ENCODE peak calls at places on chromosomes 5 and 9, in eight cellular contexts. One of them, this sample, is unnamed.

GRCh38 chr9:68780735-68781134 is 75.7 kb downstream of the PIP5K1B start:
- DNase-seq in Peyer's patch: no peak
- DNase-seq in tibial nerve: no peak
- DNase-seq in fibroblast of lung: peak
- DNase-seq in upper lobe of right lung: no peak
- DNase-seq in pancreas: no peak
- DNase-seq in cardiac muscle cell: no peak
- DNase-seq in choroid plexus epithelial cell: peak
- DNase-seq in this sample: no peak

GRCh38 chr5:50744761-50745160 is 78.3 kb downstream of the PARP8 start:
- DNase-seq in pancreas: no peak
- DNase-seq in choroid plexus epithelial cell: peak
- DNase-seq in fibroblast of lung: peak
- DNase-seq in tibial nerve: no peak
- DNase-seq in Peyer's patch: no peak
- DNase-seq in cardiac muscle cell: peak
- DNase-seq in upper lobe of right lung: no peak
- DNase-seq in this sample: no peak

GRCh38 chr5:128538249-128539037 is 398 bp upstream of the FBN2 start:
- DNase-seq in tibial nerve: peak
- DNase-seq in Peyer's patch: peak
- DNase-seq in choroid plexus epithelial cell: peak
- DNase-seq in fibroblast of lung: peak
- DNase-seq in upper lobe of right lung: peak
- DNase-seq in cardiac muscle cell: peak
- DNase-seq in pancreas: peak
- DNase-seq in this sample: no peak

GRCh38 chr9:83247732-83248131 is 184.8 kb upstream of the RASEF start:
- DNase-seq in fibroblast of lung: no peak
- DNase-seq in upper lobe of right lung: no peak
- DNase-seq in Peyer's patch: no peak
- DNase-seq in tibial nerve: no peak
- DNase-seq in pancreas: no peak
- DNase-seq in choroid plexus epithelial cell: no peak
- DNase-seq in cardiac muscle cell: no peak
- DNase-seq in this sample: no peak

GRCh38 chr5:32507738-32508434 is 63.3 kb upstream of the ZFR start:
- DNase-seq in choroid plexus epithelial cell: peak
- DNase-seq in Peyer's patch: no peak
- DNase-seq in upper lobe of right lung: no peak
- DNase-seq in cardiac muscle cell: peak
- DNase-seq in pancreas: no peak
- DNase-seq in fibroblast of lung: peak
- DNase-seq in tibial nerve: peak
- DNase-seq in this sample: peak

GRCh38 chr9:74379718-74380117 is 117.4 kb upstream of the RORB start:
- DNase-seq in upper lobe of right lung: no peak
- DNase-seq in choroid plexus epithelial cell: peak
- DNase-seq in cardiac muscle cell: peak
- DNase-seq in fibroblast of lung: no peak
- DNase-seq in tibial nerve: no peak
- DNase-seq in Peyer's patch: no peak
- DNase-seq in pancreas: peak
- DNase-seq in this sample: peak

GRCh38 chr5:168579987-168580508 is 880 bp upstream of the PANK3 start:
- DNase-seq in choroid plexus epithelial cell: no peak
- DNase-seq in pancreas: no peak
- DNase-seq in upper lobe of right lung: no peak
- DNase-seq in cardiac muscle cell: no peak
- DNase-seq in fibroblast of lung: no peak
- DNase-seq in Peyer's patch: no peak
- DNase-seq in tibial nerve: no peak
- DNase-seq in this sample: no peak

GRCh38 chr5:135058326-135058725 is 24.3 kb upstream of the PITX1 start:
- DNase-seq in tibial nerve: no peak
- DNase-seq in upper lobe of right lung: no peak
- DNase-seq in pancreas: no peak
- DNase-seq in choroid plexus epithelial cell: no peak
- DNase-seq in fibroblast of lung: no peak
- DNase-seq in cardiac muscle cell: no peak
- DNase-seq in Peyer's patch: no peak
- DNase-seq in this sample: no peak

GRCh38 chr5:390571-391491 is 52.1 kb upstream of the EXOC3 start:
- DNase-seq in Peyer's patch: peak
- DNase-seq in upper lobe of right lung: peak
- DNase-seq in tibial nerve: no peak
- DNase-seq in cardiac muscle cell: no peak
- DNase-seq in choroid plexus epithelial cell: no peak
- DNase-seq in fibroblast of lung: no peak
- DNase-seq in pancreas: no peak
- DNase-seq in this sample: no peak

GRCh38 chr9:69584746-69585145 is 87.4 kb downstream of the APBA1 start:
- DNase-seq in upper lobe of right lung: no peak
- DNase-seq in tibial nerve: no peak
- DNase-seq in Peyer's patch: no peak
- DNase-seq in cardiac muscle cell: peak
- DNase-seq in fibroblast of lung: no peak
- DNase-seq in choroid plexus epithelial cell: no peak
- DNase-seq in pancreas: no peak
- DNase-seq in this sample: no peak

GRCh38 chr5:32231929-32232328 is 57.8 kb upstream of the GOLPH3 start:
- DNase-seq in fibroblast of lung: no peak
- DNase-seq in tibial nerve: no peak
- DNase-seq in pancreas: no peak
- DNase-seq in choroid plexus epithelial cell: no peak
- DNase-seq in cardiac muscle cell: no peak
- DNase-seq in upper lobe of right lung: no peak
- DNase-seq in Peyer's patch: no peak
- DNase-seq in this sample: no peak

GRCh38 chr5:2748841-2749513 is 2.5 kb downstream of the IRX2 start:
- DNase-seq in choroid plexus epithelial cell: no peak
- DNase-seq in Peyer's patch: no peak
- DNase-seq in upper lobe of right lung: no peak
- DNase-seq in tibial nerve: no peak
- DNase-seq in cardiac muscle cell: no peak
- DNase-seq in fibroblast of lung: no peak
- DNase-seq in pancreas: no peak
- DNase-seq in this sample: no peak

GRCh38 chr5:83472508-83473343 is 1.2 kb downstream of the VCAN start:
- DNase-seq in tibial nerve: peak
- DNase-seq in upper lobe of right lung: peak
- DNase-seq in choroid plexus epithelial cell: no peak
- DNase-seq in Peyer's patch: peak
- DNase-seq in fibroblast of lung: peak
- DNase-seq in cardiac muscle cell: peak
- DNase-seq in pancreas: peak
- DNase-seq in this sample: no peak

GRCh38 chr5:154287136-154287535 is 96.6 kb downstream of the GALNT10 start:
- DNase-seq in fibroblast of lung: peak
- DNase-seq in pancreas: no peak
- DNase-seq in tibial nerve: no peak
- DNase-seq in Peyer's patch: no peak
- DNase-seq in cardiac muscle cell: peak
- DNase-seq in choroid plexus epithelial cell: peak
- DNase-seq in upper lobe of right lung: peak
- DNase-seq in this sample: no peak

GRCh38 chr9:94729199-94729598 is 2.7 kb downstream of the AOPEP start:
- DNase-seq in Peyer's patch: no peak
- DNase-seq in tibial nerve: no peak
- DNase-seq in pancreas: no peak
- DNase-seq in cardiac muscle cell: no peak
- DNase-seq in fibroblast of lung: no peak
- DNase-seq in choroid plexus epithelial cell: no peak
- DNase-seq in upper lobe of right lung: no peak
- DNase-seq in this sample: no peak

GRCh38 chr5:65102826-65103673 is 334.3 kb downstream of the CWC27 start:
- DNase-seq in fibroblast of lung: peak
- DNase-seq in pancreas: peak
- DNase-seq in Peyer's patch: peak
- DNase-seq in choroid plexus epithelial cell: peak
- DNase-seq in tibial nerve: peak
- DNase-seq in cardiac muscle cell: peak
- DNase-seq in upper lobe of right lung: peak
- DNase-seq in this sample: no peak

DNA sequence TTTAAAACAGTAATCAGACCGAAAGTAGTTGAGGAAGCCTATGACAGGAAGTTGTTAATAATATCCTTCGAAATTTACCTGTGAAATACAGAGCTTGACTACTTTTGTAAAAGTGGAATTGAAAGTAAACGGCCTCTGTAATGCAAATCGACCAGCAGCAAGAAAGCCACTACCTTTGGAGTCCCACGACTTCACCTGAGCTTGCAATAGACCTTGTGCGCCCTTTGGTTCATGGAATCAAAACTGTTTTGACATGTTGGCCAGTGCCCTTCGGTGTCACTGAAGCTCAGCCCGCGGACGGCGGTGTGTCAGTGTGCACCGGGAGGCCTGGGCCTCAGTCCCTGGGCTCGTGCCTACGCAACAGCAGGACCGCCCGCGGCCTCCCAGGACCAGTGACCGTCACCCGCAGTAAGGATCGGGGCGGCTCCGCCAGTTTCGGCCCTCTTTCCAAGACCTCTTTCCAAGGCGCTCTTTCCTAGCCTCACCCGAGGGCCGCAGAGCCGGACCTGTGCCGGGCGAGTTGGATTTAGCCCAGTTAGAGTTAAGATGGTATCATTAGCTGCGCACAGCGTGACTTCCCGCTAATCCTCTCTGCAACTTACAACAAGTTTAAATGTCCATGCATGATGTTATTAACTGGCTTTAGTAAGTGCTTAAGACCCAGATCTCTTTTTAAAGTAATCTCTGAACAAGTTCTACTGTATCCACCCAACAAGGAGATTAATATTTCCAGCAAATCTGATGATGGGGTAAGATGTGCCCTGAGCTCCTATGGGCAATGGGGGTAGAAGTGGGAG is 223.3 kb downstream of the MEF2C start:
- DNase-seq in pancreas: no peak
- DNase-seq in choroid plexus epithelial cell: no peak
- DNase-seq in tibial nerve: no peak
- DNase-seq in Peyer's patch: no peak
- DNase-seq in upper lobe of right lung: no peak
- DNase-seq in fibroblast of lung: no peak
- DNase-seq in cardiac muscle cell: no peak
- DNase-seq in this sample: no peak
- H3K4me3 ChIP-seq in pancreas: no peak
- H3K4me3 ChIP-seq in choroid plexus epithelial cell: no peak
- H3K4me3 ChIP-seq in tibial nerve: peak
- H3K4me3 ChIP-seq in Peyer's patch: no peak
- H3K4me3 ChIP-seq in upper lobe of right lung: no peak
- H3K4me3 ChIP-seq in fibroblast of lung: no peak
- H3K4me3 ChIP-seq in cardiac muscle cell: no peak
- H3K4me3 ChIP-seq in this sample: no peak

DNA sequence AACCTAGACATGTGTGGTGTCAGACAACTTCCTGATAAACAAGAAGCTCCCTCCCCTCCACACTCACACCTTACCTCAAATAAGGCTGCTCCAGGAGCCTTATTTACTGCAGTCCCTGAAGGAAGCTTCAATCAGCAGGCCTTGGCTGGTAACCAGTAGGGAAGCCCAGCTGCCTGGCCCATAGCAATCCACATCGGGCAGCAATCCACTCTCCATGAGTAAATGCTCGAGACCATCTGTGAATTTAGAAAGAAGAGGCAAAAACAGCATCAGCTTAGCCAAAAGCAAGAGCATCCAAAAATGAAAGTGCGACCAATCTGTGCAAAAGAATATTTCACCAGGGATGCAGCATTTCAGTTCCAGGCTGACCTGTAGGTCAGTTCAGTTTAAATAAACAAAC is 213.3 kb upstream of the TUSC1 start:
- DNase-seq in tibial nerve: no peak
- DNase-seq in Peyer's patch: no peak
- DNase-seq in pancreas: no peak
- DNase-seq in choroid plexus epithelial cell: no peak
- DNase-seq in fibroblast of lung: no peak
- DNase-seq in upper lobe of right lung: no peak
- DNase-seq in cardiac muscle cell: no peak
- DNase-seq in this sample: no peak
- TF ChIP-seq CTCF in tibial nerve: no peak
- TF ChIP-seq CTCF in Peyer's patch: no peak
- TF ChIP-seq CTCF in pancreas: no peak
- TF ChIP-seq CTCF in choroid plexus epithelial cell: no peak
- TF ChIP-seq CTCF in fibroblast of lung: no peak
- TF ChIP-seq CTCF in upper lobe of right lung: no peak
- TF ChIP-seq CTCF in cardiac muscle cell: no peak
- TF ChIP-seq CTCF in this sample: no peak

DNA sequence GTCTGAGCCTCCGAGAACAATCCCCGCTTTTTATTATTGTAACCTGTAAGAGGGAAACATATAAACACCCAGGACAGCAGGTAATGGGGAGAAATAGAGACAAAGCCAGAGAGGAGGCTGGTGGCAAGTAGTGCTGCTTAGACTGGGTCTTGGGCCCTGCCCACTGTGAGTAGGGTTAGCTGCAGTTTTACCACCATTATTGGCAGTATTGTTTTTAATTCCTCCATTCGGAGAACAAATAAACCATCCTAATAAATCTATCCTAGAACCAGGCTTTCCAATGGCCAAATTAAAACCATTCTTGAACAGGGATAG is 6.3 kb downstream of the NR2F1 start:
- DNase-seq in pancreas: no peak
- DNase-seq in Peyer's patch: no peak
- DNase-seq in choroid plexus epithelial cell: peak
- DNase-seq in upper lobe of right lung: no peak
- DNase-seq in cardiac muscle cell: no peak
- DNase-seq in fibroblast of lung: no peak
- DNase-seq in tibial nerve: no peak
- DNase-seq in this sample: no peak
- H3K4me3 ChIP-seq in pancreas: no peak
- H3K4me3 ChIP-seq in Peyer's patch: no peak
- H3K4me3 ChIP-seq in choroid plexus epithelial cell: peak
- H3K4me3 ChIP-seq in upper lobe of right lung: peak
- H3K4me3 ChIP-seq in cardiac muscle cell: no peak
- H3K4me3 ChIP-seq in fibroblast of lung: peak
- H3K4me3 ChIP-seq in tibial nerve: no peak
- H3K4me3 ChIP-seq in this sample: no peak

GRCh38 chr9:136726631-136727191 is 14.3 kb downstream of the DIPK1B start:
- DNase-seq in upper lobe of right lung: no peak
- DNase-seq in tibial nerve: no peak
- DNase-seq in cardiac muscle cell: no peak
- DNase-seq in pancreas: peak
- DNase-seq in fibroblast of lung: peak
- DNase-seq in Peyer's patch: peak
- DNase-seq in choroid plexus epithelial cell: no peak
- DNase-seq in this sample: peak
- TF ChIP-seq CTCF in upper lobe of right lung: peak
- TF ChIP-seq CTCF in tibial nerve: peak
- TF ChIP-seq CTCF in cardiac muscle cell: no peak
- TF ChIP-seq CTCF in pancreas: peak
- TF ChIP-seq CTCF in fibroblast of lung: peak
- TF ChIP-seq CTCF in Peyer's patch: peak
- TF ChIP-seq CTCF in choroid plexus epithelial cell: peak
- TF ChIP-seq CTCF in this sample: peak

DNA sequence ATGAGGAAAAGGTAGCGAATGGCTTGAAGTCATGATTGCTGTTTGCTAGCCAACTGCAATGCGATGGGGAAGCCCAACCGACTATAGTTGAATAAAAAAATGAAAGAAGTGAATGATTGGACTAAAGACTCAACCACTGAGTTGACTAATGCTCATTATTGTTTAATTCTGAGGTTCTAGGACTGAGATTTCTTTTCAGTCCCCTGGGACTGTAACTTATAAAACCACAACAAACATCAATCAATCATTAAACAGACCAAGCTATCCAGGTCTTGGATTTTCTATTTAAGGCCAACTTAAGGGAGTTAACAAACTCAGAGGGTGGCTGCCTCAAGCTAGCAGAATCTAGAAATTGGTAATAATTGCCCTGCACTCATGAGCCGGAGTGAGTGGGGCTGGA is 154.2 kb downstream of the DOCK2 start:
- DNase-seq in upper lobe of right lung: no peak
- DNase-seq in Peyer's patch: no peak
- DNase-seq in pancreas: no peak
- DNase-seq in tibial nerve: no peak
- DNase-seq in choroid plexus epithelial cell: no peak
- DNase-seq in fibroblast of lung: no peak
- DNase-seq in cardiac muscle cell: no peak
- DNase-seq in this sample: no peak
- H3K4me3 ChIP-seq in upper lobe of right lung: no peak
- H3K4me3 ChIP-seq in Peyer's patch: no peak
- H3K4me3 ChIP-seq in pancreas: no peak
- H3K4me3 ChIP-seq in tibial nerve: no peak
- H3K4me3 ChIP-seq in choroid plexus epithelial cell: no peak
- H3K4me3 ChIP-seq in fibroblast of lung: no peak
- H3K4me3 ChIP-seq in cardiac muscle cell: no peak
- H3K4me3 ChIP-seq in this sample: no peak

This sample was measured in LNCaP clone FGC.